ENCODE peak calls at places on chromosomes 4 and X, in eight cellular contexts. Y, V, W, C, D, J, L and O are unnamed samples.

GRCh38 chr4:76585897-76586360 is 150.9 kb downstream of the SHROOM3 start:
- DNase-seq in C (no peak), J (peak; percentile 78), W (peak; percentile 52), Y (no peak), L (no peak), D (peak; percentile 41), V (no peak), O (peak; percentile 80)

GRCh38 chr4:92305148-92305877 is 1.5 kb downstream of the GRID2 start:
- DNase-seq in V (peak; percentile 32), W (peak; percentile 82), J (peak; percentile 29), D (peak; percentile 13), C (peak; percentile 4), Y (no peak), L (peak; percentile 38), O (peak; percentile 79)

GRCh38 chrX:11341274-11342256 is 48.4 kb downstream of the AMELX start:
- DNase-seq in W (no peak), D (peak; percentile 67), L (peak; percentile 64), J (peak; percentile 27), Y (no peak), C (no peak), V (peak; percentile 79), O (peak; percentile 86)

GRCh38 chr4:181181331-181181730 is 1061.9 kb upstream of the TENM3 start:
- DNase-seq in Y (no peak), C (no peak), D (no peak), W (no peak), J (no peak), V (no peak), L (no peak), O (no peak)

GRCh38 chr4:132383571-132384199 is 765.4 kb upstream of the PCDH10 start:
- DNase-seq in Y (no peak), V (no peak), J (no peak), C (no peak), W (no peak), D (no peak), L (no peak), O (no peak)

GRCh38 chr4:60897415-60897814 is 302.7 kb upstream of the ADGRL3 start:
- DNase-seq in L (no peak), J (no peak), V (no peak), D (no peak), Y (no peak), C (no peak), W (no peak), O (no peak)

GRCh38 chr4:173243321-173243720 is 74.7 kb downstream of the GALNT7 start:
- DNase-seq in V (peak; percentile 88), Y (no peak), J (no peak), C (peak; percentile 20), W (no peak), D (no peak), L (no peak), O (no peak)

GRCh38 chr4:89535251-89535650 is 227.7 kb upstream of the GPRIN3 start:
- DNase-seq in W (no peak), J (no peak), C (no peak), L (no peak), V (peak; percentile 26), Y (no peak), D (no peak), O (no peak)

GRCh38 chr4:42519803-42520417 is 122.6 kb downstream of the SHISA3 start:
- DNase-seq in V (peak; percentile 48), J (peak; percentile 23), D (no peak), L (peak; percentile 52), W (peak; percentile 51), Y (no peak), C (peak; percentile 10), O (no peak)

GRCh38 chrX:29852767-29853166 is 362.6 kb upstream of the MAGEB2 start:
- DNase-seq in J (no peak), Y (no peak), L (no peak), W (no peak), D (no peak), C (no peak), V (peak; percentile 28), O (no peak)

GRCh38 chrX:139304471-139304870 is 226.1 kb upstream of the F9 start:
- DNase-seq in J (no peak), L (no peak), V (no peak), W (no peak), D (no peak), Y (no peak), C (no peak), O (no peak)

GRCh38 chrX:7154040-7154597 is 6.2 kb upstream of the PUDP start:
- DNase-seq in L (no peak), D (no peak), J (no peak), Y (no peak), W (no peak), C (no peak), V (no peak), O (no peak)

GRCh38 chr4:188728359-188728758 is 589.1 kb downstream of the TRIML1 start:
- DNase-seq in Y (no peak), W (no peak), J (no peak), L (no peak), D (no peak), V (peak; percentile 27), C (no peak), O (no peak)

GRCh38 chr4:11592276-11592675 is 163.6 kb upstream of the HS3ST1 start:
- DNase-seq in C (no peak), L (no peak), Y (no peak), J (no peak), W (no peak), V (no peak), D (no peak), O (no peak)

GRCh38 chr4:54238389-54238788 is 9.3 kb downstream of the PDGFRA start:
- DNase-seq in W (no peak), C (no peak), J (no peak), D (no peak), Y (no peak), V (no peak), L (no peak), O (no peak)

DNA sequence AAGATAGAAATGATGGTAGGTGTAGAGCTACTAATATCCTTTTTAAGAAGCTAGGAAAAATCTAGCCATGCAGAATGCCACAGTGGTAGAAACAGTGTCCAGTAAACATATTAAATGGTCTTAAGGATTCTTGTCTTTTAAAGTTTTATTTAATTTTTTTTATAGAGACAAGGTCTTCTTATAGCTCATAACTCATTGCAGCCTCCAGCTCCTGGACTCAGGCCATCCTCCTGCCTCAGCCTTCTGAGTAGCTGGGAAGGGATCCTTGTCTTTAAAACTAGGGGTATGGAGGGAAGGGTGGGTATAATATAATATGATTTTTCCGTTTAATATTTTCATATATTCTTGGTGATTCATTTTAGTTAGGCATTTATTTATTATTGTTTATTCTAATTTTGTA is 3.8 kb downstream of the TMEM165 start:
- DNase-seq in L (no peak), D (no peak), V (no peak), J (no peak), Y (no peak), W (no peak), C (no peak), O (no peak)
- H3K4me3 ChIP-seq in L (no peak overlapping the region), D (peak overlapping the region; percentile 92), V (no peak overlapping the region), J (no peak overlapping the region), Y (no peak overlapping the region), W (no peak overlapping the region), C (no peak overlapping the region), O (no peak overlapping the region)

GRCh38 chrX:17023670-17024069 is 77.2 kb downstream of the REPS2 start:
- DNase-seq in D (no peak), V (no peak), W (no peak), C (no peak), J (no peak), L (no peak), Y (no peak), O (no peak)

GRCh38 chrX:17020371-17020770 is 73.9 kb downstream of the REPS2 start:
- DNase-seq in Y (no peak), W (no peak), J (no peak), C (no peak), D (no peak), V (no peak), L (no peak), O (no peak)

GRCh38 chrX:17020828-17021821 is 74.7 kb downstream of the REPS2 start:
- DNase-seq in D (no peak), J (no peak), Y (no peak), C (no peak), V (no peak), L (no peak), W (no peak), O (no peak)

GRCh38 chrX:17024896-17025295 is 78.4 kb downstream of the REPS2 start:
- DNase-seq in C (no peak), Y (no peak), D (no peak), V (no peak), J (no peak), L (no peak), W (no peak), O (no peak)

GRCh38 chrX:17022205-17022604 is 75.7 kb downstream of the REPS2 start:
- DNase-seq in D (no peak), W (no peak), J (no peak), Y (no peak), C (no peak), L (no peak), V (peak; percentile 35), O (no peak)
- H3K27me3 ChIP-seq in D (no peaks in the 10 kb centered on the region), W (peaks cover 29% of the 10 kb centered on the region), J (no peaks in the 10 kb centered on the region), Y (no peaks in the 10 kb centered on the region), C (no peaks in the 10 kb centered on the region), L (no peaks in the 10 kb centered on the region), V (peaks cover 14% of the 10 kb centered on the region), O (no peaks in the 10 kb centered on the region)

DNA sequence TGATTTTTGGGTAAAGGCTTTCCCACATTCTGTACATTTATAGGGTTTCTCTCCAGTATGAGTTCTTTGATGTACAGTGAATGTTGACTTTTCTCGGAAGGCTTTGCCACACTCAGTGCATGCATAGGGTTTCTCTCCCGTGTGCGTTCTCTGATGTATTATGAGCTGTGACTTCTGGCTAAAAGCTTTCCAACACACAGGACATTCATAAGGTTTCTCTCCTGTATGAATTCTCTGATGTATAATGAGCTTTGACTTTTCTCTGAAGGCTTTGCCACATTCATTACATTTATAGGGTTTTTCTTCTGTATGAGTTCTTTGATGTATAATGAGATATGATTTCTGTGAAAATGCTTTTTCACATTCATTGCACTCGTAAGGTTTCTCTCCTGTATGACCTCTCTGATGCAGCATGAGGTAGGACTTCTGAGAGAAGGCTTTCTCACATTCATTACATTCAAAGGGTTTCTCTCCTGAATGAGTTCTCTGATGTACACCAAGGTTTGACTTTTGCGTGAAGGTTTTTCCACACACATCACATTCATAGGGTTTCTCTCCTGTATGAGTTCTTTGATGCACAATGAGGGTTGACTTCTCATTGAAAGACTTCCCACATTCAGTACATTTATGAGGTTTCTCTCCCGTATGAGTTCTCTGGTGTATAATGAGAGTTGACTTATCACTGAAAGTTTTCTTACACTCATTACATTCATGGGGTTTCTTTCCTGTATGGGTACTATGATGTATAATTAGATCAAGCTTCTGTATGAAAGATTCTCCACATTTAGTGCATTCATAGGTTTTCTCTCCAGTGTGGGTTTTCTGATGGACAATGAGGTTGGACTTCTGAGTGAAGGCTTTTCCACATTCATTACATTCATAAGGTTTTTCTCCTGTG is 27.3 kb downstream of the ZNF182 start:
- DNase-seq in D (no peak), L (no peak), W (no peak), V (no peak), Y (no peak), J (no peak), C (no peak), O (no peak)
- H3K9me3 ChIP-seq in D (peaks cover 80% of the 10 kb centered on the region), L (no peaks in the 10 kb centered on the region), W (peaks cover 89% of the 10 kb centered on the region), V (peaks cover 61% of the 10 kb centered on the region), Y (peaks cover 49% of the 10 kb centered on the region), J (no peaks in the 10 kb centered on the region), C (no peaks in the 10 kb centered on the region), O (peaks cover 6% of the 10 kb centered on the region)

DNA sequence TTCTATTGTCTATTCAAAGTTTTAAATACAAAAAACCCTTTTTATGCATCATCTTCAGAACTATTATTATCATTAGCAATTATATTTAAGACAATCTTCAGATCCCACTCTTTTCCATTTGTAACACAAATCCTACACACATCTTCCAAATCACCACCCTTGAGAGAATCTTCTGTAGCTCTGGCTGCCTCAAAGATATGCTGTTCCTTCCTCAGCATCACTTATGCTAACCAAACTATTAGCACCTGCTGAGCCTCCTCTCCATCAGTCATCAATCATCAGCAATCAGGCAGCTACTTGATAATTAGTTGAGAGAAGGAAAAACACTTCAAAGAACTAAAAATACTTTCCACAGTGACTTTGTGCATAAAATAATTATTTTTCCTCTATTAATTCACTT is 1082.2 kb downstream of the C4orf33 start:
- DNase-seq in D (no peak), L (no peak), J (no peak), Y (no peak), W (no peak), C (no peak), V (no peak), O (no peak)
- H3K4me3 ChIP-seq in D (no peak overlapping the region), L (no peak overlapping the region), J (no peak overlapping the region), Y (no peak overlapping the region), W (no peak overlapping the region), C (no peak overlapping the region), V (no peak overlapping the region), O (no peak overlapping the region)